ENCODE peak calls at places on chromosomes 13 and 19, in four cellular contexts. One of them, this sample, is unnamed.

GRCh38 chr13:26390203-26390602 is 136.3 kb downstream of the CDK8 start:
- DNase-seq in GM12878: no peak
- DNase-seq in H1: no peak
- DNase-seq in HepG2: no peak
- DNase-seq in this sample: no peak

GRCh38 chr19:44718441-44719261 is 19.7 kb downstream of the CEACAM16 start:
- DNase-seq in GM12878: no peak
- DNase-seq in H1: no peak
- DNase-seq in HepG2: peak
- DNase-seq in this sample: no peak

GRCh38 chr13:45331123-45331619 is 9.8 kb downstream of the TPT1 start:
- DNase-seq in GM12878: no peak
- DNase-seq in H1: no peak
- DNase-seq in HepG2: no peak
- DNase-seq in this sample: no peak

GRCh38 chr19:13599681-13600080 is 93.4 kb upstream of the CACNA1A start:
- DNase-seq in GM12878: no peak
- DNase-seq in H1: no peak
- DNase-seq in HepG2: no peak
- DNase-seq in this sample: no peak

GRCh38 chr13:75318138-75318833 is 163.7 kb downstream of the TBC1D4 start:
- DNase-seq in GM12878: no peak
- DNase-seq in H1: no peak
- DNase-seq in HepG2: no peak
- DNase-seq in this sample: no peak

GRCh38 chr19:17165715-17166114 is 49.4 kb upstream of the USE1 start:
- DNase-seq in GM12878: no peak
- DNase-seq in H1: no peak
- DNase-seq in HepG2: no peak
- DNase-seq in this sample: no peak

GRCh38 chr19:31271569-31271911 is 77.7 kb downstream of the TSHZ3 start:
- DNase-seq in GM12878: no peak
- DNase-seq in H1: no peak
- DNase-seq in HepG2: no peak
- DNase-seq in this sample: no peak

GRCh38 chr19:54473071-54473941 is at the start of gene CDC42EP5:
- DNase-seq in GM12878: no peak
- DNase-seq in H1: no peak
- DNase-seq in HepG2: no peak
- DNase-seq in this sample: peak

GRCh38 chr13:51821666-51822065 is 17.7 kb upstream of the DHRS12 start:
- DNase-seq in GM12878: no peak
- DNase-seq in H1: no peak
- DNase-seq in HepG2: no peak
- DNase-seq in this sample: no peak

GRCh38 chr13:110716235-110716505 is 2.7 kb downstream of the ING1 start:
- DNase-seq in GM12878: no peak
- DNase-seq in H1: no peak
- DNase-seq in HepG2: peak
- DNase-seq in this sample: no peak

DNA sequence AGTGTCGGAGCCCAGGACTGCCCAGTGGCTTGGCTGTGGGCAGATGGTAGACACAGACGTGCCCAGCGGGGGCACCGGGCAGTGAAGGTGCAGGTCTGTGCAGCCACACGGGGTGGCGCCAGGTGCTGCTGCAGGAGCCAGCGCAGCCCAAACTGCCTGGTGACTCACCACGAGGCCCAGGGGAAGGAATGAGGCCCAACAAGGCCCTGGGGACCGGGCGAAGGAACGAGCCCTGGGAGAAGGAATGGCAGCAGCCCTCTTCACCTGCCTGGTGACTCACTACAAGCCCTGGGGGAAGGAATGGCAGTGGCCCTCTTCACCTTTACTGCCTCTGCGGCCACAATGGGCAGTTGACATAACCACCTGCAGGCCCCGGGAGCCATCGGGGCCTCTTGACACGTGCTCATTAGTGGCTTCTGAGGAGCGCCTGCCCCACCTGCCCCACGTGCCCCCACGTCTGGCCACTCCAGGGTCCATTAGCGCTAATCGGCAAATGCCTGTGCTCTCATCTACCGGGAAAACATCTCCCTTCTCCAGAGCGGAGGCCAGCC is 9.3 kb downstream of the MED16 start:
- DNase-seq in GM12878: no peak
- DNase-seq in H1: no peak
- DNase-seq in HepG2: no peak
- DNase-seq in this sample: no peak
- TF ChIP-seq TCF12 in GM12878: no peak
- TF ChIP-seq TCF12 in H1: no peak
- TF ChIP-seq TCF12 in HepG2: no peak
- TF ChIP-seq TCF12 in this sample: no peak

GRCh38 chr13:97327071-97327470 is 104.9 kb downstream of the MBNL2 start:
- DNase-seq in GM12878: no peak
- DNase-seq in H1: no peak
- DNase-seq in HepG2: no peak
- DNase-seq in this sample: no peak

GRCh38 chr13:97327521-97328221 is 105.5 kb downstream of the MBNL2 start:
- DNase-seq in GM12878: no peak
- DNase-seq in H1: no peak
- DNase-seq in HepG2: no peak
- DNase-seq in this sample: no peak

GRCh38 chr13:97328222-97328790 is 105.7 kb upstream of the RAP2A start:
- DNase-seq in GM12878: no peak
- DNase-seq in H1: peak
- DNase-seq in HepG2: no peak
- DNase-seq in this sample: no peak

GRCh38 chr13:97330448-97330847 is 103.5 kb upstream of the RAP2A start:
- DNase-seq in GM12878: no peak
- DNase-seq in H1: no peak
- DNase-seq in HepG2: no peak
- DNase-seq in this sample: no peak

DNA sequence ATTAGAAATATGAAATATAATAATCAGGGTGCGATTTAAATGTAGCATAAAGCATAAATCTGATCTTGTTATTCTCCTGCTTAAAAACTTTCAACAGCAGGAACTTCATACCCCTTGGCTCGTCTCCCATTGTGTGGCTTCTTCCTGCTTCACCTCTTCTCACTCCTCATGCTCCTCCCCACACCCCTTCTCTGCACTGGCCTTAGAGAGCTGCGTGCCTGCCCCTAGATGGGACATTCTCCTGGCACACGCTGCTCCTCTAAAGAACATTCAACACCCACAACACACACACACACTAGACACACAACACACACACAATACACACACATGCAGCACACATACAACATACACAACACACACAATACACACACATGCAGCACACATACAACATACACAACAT is 104.6 kb upstream of the RAP2A start:
- DNase-seq in GM12878: no peak
- DNase-seq in H1: no peak
- DNase-seq in HepG2: no peak
- DNase-seq in this sample: no peak
- TF ChIP-seq TCF12 in GM12878: no peak
- TF ChIP-seq TCF12 in H1: no peak
- TF ChIP-seq TCF12 in HepG2: no peak
- TF ChIP-seq TCF12 in this sample: no peak

DNA sequence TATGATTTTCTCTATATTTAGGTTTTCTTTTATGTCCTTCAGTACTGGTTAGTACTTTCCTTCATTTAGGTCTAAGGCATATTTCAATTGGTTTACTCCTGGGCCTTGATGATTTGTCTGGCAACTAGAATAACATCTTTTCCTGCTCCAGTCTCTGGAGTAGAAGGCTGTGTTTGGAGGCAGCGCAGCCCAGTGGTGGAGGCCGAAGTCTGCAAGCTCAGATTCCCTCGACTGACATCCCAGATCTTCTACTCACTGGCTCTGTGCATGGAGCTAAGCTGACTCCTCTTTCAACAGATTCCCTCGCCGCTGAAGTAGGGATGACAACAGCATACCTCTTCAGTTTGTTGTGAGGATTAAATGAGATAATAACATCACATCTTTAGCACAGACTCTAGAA is 141.0 kb downstream of the RAP2A start:
- DNase-seq in GM12878: no peak
- DNase-seq in H1: peak
- DNase-seq in HepG2: peak
- DNase-seq in this sample: no peak
- TF ChIP-seq TCF12 in GM12878: no peak
- TF ChIP-seq TCF12 in H1: no peak
- TF ChIP-seq TCF12 in HepG2: no peak
- TF ChIP-seq TCF12 in this sample: no peak

GRCh38 chr19:39599116-39599515 is 3.2 kb upstream of the LGALS13 start:
- DNase-seq in GM12878: no peak
- DNase-seq in H1: no peak
- DNase-seq in HepG2: peak
- DNase-seq in this sample: no peak
- TF ChIP-seq TCF12 in GM12878: no peak
- TF ChIP-seq TCF12 in H1: no peak
- TF ChIP-seq TCF12 in HepG2: no peak
- TF ChIP-seq TCF12 in this sample: no peak

GRCh38 chr13:49783865-49784264 is 8.6 kb downstream of the KPNA3 start:
- DNase-seq in GM12878: no peak
- DNase-seq in H1: no peak
- DNase-seq in HepG2: no peak
- DNase-seq in this sample: no peak

GRCh38 chr13:49786609-49787008 is 5.9 kb downstream of the KPNA3 start:
- DNase-seq in GM12878: no peak
- DNase-seq in H1: no peak
- DNase-seq in HepG2: no peak
- DNase-seq in this sample: no peak

GRCh38 chr13:49781791-49782190 is 10.7 kb downstream of the KPNA3 start:
- DNase-seq in GM12878: no peak
- DNase-seq in H1: no peak
- DNase-seq in HepG2: no peak
- DNase-seq in this sample: no peak

GRCh38 chr13:49782784-49783183 is 9.7 kb downstream of the KPNA3 start:
- DNase-seq in GM12878: no peak
- DNase-seq in H1: no peak
- DNase-seq in HepG2: no peak
- DNase-seq in this sample: no peak

DNA sequence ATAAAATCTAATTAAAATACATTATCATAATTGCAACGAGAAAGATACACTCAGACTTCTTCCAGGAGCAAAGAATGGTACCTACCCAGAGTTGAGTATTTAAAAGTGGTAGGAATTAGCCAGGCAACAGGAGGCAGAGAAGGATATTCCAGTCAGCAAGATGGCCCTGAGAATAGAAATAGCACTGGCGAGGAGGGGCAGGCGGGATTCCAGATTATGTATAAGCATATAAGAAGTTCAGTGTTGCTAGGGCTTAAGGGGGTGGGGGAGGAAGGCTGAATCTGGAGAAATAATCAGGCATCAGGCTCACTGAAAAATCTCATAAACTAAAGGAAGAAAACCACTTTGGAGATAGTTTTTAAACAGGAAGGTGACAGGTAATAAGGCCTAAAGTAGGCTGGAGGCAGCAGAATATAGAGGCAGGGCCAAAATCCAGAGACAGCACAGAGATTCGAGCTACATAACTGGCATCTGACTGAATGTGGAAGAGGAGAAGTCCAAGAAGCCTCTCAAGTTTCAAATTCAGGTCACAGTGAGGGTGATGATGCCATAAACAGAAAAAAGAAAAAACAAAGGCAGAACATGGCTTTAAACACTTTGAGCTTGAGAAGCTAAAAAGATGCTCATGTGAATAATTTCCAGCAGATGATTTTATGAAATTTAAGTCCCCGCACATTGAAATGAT is 7.5 kb downstream of the KPNA3 start:
- DNase-seq in GM12878: no peak
- DNase-seq in H1: no peak
- DNase-seq in HepG2: no peak
- DNase-seq in this sample: no peak
- TF ChIP-seq TCF12 in GM12878: no peak
- TF ChIP-seq TCF12 in H1: no peak
- TF ChIP-seq TCF12 in HepG2: no peak
- TF ChIP-seq TCF12 in this sample: no peak

DNA sequence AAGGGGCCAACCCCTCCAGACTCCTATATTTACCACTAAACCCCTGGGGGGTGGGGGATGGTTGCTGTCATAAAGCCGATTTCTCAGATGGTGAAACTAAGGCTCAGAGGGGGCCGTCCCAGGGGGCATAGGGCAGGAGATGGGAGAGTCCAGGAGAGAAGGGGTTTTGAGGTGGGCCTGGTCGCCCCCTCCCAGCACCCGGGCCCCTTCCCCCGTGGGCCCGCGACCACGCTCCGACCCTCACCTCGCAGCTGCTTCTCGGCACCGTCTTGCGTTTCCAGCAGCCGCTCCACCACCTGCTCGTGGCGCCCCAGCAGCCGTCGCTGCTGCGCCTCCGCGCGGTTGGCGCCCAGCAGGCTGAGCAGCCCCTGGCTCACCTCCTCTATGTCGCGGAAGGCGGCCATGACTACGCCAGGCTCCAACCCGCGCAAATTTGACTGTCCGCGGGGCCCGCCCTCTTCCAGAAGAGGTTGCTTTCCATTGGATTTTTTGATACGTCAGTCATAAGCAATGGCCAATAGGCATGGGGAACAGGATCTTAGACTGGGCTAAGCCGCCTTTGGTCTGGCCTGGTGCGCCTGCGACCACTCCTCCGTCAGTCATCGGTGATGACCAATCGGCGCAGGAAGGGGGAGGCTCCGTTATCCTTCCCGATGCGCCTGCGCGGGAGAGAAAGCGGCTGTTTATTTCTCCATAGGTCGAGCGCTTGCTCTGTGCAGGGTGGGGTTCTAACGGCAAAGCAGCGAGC is at the start of gene SPC24:
- DNase-seq in GM12878: peak
- DNase-seq in H1: peak
- DNase-seq in HepG2: peak
- DNase-seq in this sample: peak
- TF ChIP-seq TCF12 in GM12878: no peak
- TF ChIP-seq TCF12 in H1: no peak
- TF ChIP-seq TCF12 in HepG2: no peak
- TF ChIP-seq TCF12 in this sample: no peak

GRCh38 chr19:2034729-2035589 is 16.1 kb downstream of the MKNK2 start:
- DNase-seq in GM12878: no peak
- DNase-seq in H1: peak
- DNase-seq in HepG2: no peak
- DNase-seq in this sample: peak
- TF ChIP-seq TCF12 in GM12878: no peak
- TF ChIP-seq TCF12 in H1: no peak
- TF ChIP-seq TCF12 in HepG2: no peak
- TF ChIP-seq TCF12 in this sample: no peak

GRCh38 chr13:112690242-112690943 is 555 bp downstream of the ATP11A start:
- DNase-seq in GM12878: no peak
- DNase-seq in H1: no peak
- DNase-seq in HepG2: no peak
- DNase-seq in this sample: peak
- TF ChIP-seq TCF12 in GM12878: no peak
- TF ChIP-seq TCF12 in H1: no peak
- TF ChIP-seq TCF12 in HepG2: no peak
- TF ChIP-seq TCF12 in this sample: no peak

GRCh38 chr19:48069435-48069834 is 25.6 kb upstream of the CABP5 start:
- DNase-seq in GM12878: no peak
- DNase-seq in H1: no peak
- DNase-seq in HepG2: no peak
- DNase-seq in this sample: no peak
- TF ChIP-seq TCF12 in GM12878: no peak
- TF ChIP-seq TCF12 in H1: no peak
- TF ChIP-seq TCF12 in HepG2: no peak
- TF ChIP-seq TCF12 in this sample: no peak

This sample was measured in SK-N-SH.